ENCODE peak calls at places on chromosomes 7 and 10, in four cellular contexts. One of them, this sample, is unnamed.

GRCh38 chr7:145633513-145633912 is 483.1 kb upstream of the CNTNAP2 start:
- DNase-seq in HepG2: no peak
- DNase-seq in GM12878: no peak
- DNase-seq in K562: no peak
- DNase-seq in this sample: no peak

GRCh38 chr7:78448915-78449314 is 650.3 kb downstream of the PHTF2 start:
- DNase-seq in HepG2: no peak
- DNase-seq in GM12878: no peak
- DNase-seq in K562: no peak
- DNase-seq in this sample: no peak

GRCh38 chr7:76333388-76334101 is 25.2 kb downstream of the YWHAG start:
- DNase-seq in HepG2: no peak
- DNase-seq in GM12878: no peak
- DNase-seq in K562: no peak
- DNase-seq in this sample: no peak

GRCh38 chr7:23014681-23015080 is 751 bp upstream of the HYCC1 start:
- DNase-seq in HepG2: no peak
- DNase-seq in GM12878: no peak
- DNase-seq in K562: no peak
- DNase-seq in this sample: no peak

GRCh38 chr10:78199019-78199418 is 165.4 kb downstream of the RPS24 start:
- DNase-seq in HepG2: no peak
- DNase-seq in GM12878: no peak
- DNase-seq in K562: no peak
- DNase-seq in this sample: no peak

GRCh38 chr10:21920633-21921032 is 82.9 kb downstream of the DNAJC1 start:
- DNase-seq in HepG2: no peak
- DNase-seq in GM12878: no peak
- DNase-seq in K562: no peak
- DNase-seq in this sample: no peak

GRCh38 chr10:113520606-113521481 is 32.0 kb upstream of the HABP2 start:
- DNase-seq in HepG2: peak
- DNase-seq in GM12878: no peak
- DNase-seq in K562: peak
- DNase-seq in this sample: peak

GRCh38 chr10:21888959-21889358 is 114.6 kb downstream of the DNAJC1 start:
- DNase-seq in HepG2: no peak
- DNase-seq in GM12878: peak
- DNase-seq in K562: no peak
- DNase-seq in this sample: no peak

GRCh38 chr10:71250405-71250804 is 38.0 kb downstream of the UNC5B start:
- DNase-seq in HepG2: no peak
- DNase-seq in GM12878: no peak
- DNase-seq in K562: no peak
- DNase-seq in this sample: no peak

GRCh38 chr7:98116656-98117461 is 10.2 kb downstream of the LMTK2 start:
- DNase-seq in HepG2: peak
- DNase-seq in GM12878: no peak
- DNase-seq in K562: no peak
- DNase-seq in this sample: no peak

GRCh38 chr10:75722609-75723008 is 291.2 kb downstream of the LRMDA start:
- DNase-seq in HepG2: no peak
- DNase-seq in GM12878: no peak
- DNase-seq in K562: no peak
- DNase-seq in this sample: no peak

GRCh38 chr10:73899401-73899780 is 11.5 kb upstream of the PLAU start:
- DNase-seq in HepG2: no peak
- DNase-seq in GM12878: no peak
- DNase-seq in K562: no peak
- DNase-seq in this sample: no peak

GRCh38 chr10:43074409-43074808 is 2.5 kb upstream of the RET start:
- DNase-seq in HepG2: no peak
- DNase-seq in GM12878: no peak
- DNase-seq in K562: no peak
- DNase-seq in this sample: no peak

GRCh38 chr10:7538970-7539694 is 127.6 kb downstream of the ITIH5 start:
- DNase-seq in HepG2: no peak
- DNase-seq in GM12878: no peak
- DNase-seq in K562: no peak
- DNase-seq in this sample: no peak

GRCh38 chr7:40099837-40100236 is 34.6 kb downstream of the MPLKIP start:
- DNase-seq in HepG2: peak
- DNase-seq in GM12878: no peak
- DNase-seq in K562: no peak
- DNase-seq in this sample: no peak

GRCh38 chr10:45181483-45181882 is 133.9 kb downstream of the OR13A1 start:
- DNase-seq in HepG2: no peak
- DNase-seq in GM12878: no peak
- DNase-seq in K562: no peak
- DNase-seq in this sample: no peak

GRCh38 chr10:51468424-51468823 is 231.0 kb downstream of the CSTF2T start:
- DNase-seq in HepG2: no peak
- DNase-seq in GM12878: no peak
- DNase-seq in K562: no peak
- DNase-seq in this sample: no peak

GRCh38 chr10:29734640-29734979 is 99.8 kb upstream of the SVIL start:
- DNase-seq in HepG2: no peak
- DNase-seq in GM12878: no peak
- DNase-seq in K562: no peak
- DNase-seq in this sample: no peak

GRCh38 chr7:34837316-34837715 is 179.3 kb downstream of the NPSR1 start:
- DNase-seq in HepG2: no peak
- DNase-seq in GM12878: no peak
- DNase-seq in K562: no peak
- DNase-seq in this sample: no peak

GRCh38 chr10:11610151-11610854 is 1.1 kb downstream of the USP6NL start:
- DNase-seq in HepG2: no peak
- DNase-seq in GM12878: no peak
- DNase-seq in K562: no peak
- DNase-seq in this sample: no peak

GRCh38 chr7:157715071-157715937 is 378.5 kb downstream of the DNAJB6 start:
- DNase-seq in HepG2: no peak
- DNase-seq in GM12878: no peak
- DNase-seq in K562: peak
- DNase-seq in this sample: no peak

GRCh38 chr7:1503390-1503789 is 799 bp downstream of the INTS1 start:
- DNase-seq in HepG2: no peak
- DNase-seq in GM12878: no peak
- DNase-seq in K562: no peak
- DNase-seq in this sample: no peak

GRCh38 chr10:15419279-15419874 is 48.3 kb upstream of the FAM171A1 start:
- DNase-seq in HepG2: peak
- DNase-seq in GM12878: no peak
- DNase-seq in K562: no peak
- DNase-seq in this sample: peak

GRCh38 chr10:22580711-22581110 is 133.7 kb downstream of the PIP4K2A start:
- DNase-seq in HepG2: no peak
- DNase-seq in GM12878: no peak
- DNase-seq in K562: no peak
- DNase-seq in this sample: no peak

GRCh38 chr10:118045842-118046490 is 775 bp downstream of the RAB11FIP2 start:
- DNase-seq in HepG2: peak
- DNase-seq in GM12878: peak
- DNase-seq in K562: peak
- DNase-seq in this sample: peak

GRCh38 chr10:128922619-128923018 is 544.4 kb upstream of the MGMT start:
- DNase-seq in HepG2: no peak
- DNase-seq in GM12878: no peak
- DNase-seq in K562: no peak
- DNase-seq in this sample: no peak

GRCh38 chr7:128019330-128019729 is 11.9 kb downstream of the LRRC4 start:
- DNase-seq in HepG2: no peak
- DNase-seq in GM12878: no peak
- DNase-seq in K562: no peak
- DNase-seq in this sample: no peak

GRCh38 chr7:128021361-128021760 is 9.9 kb downstream of the LRRC4 start:
- DNase-seq in HepG2: no peak
- DNase-seq in GM12878: no peak
- DNase-seq in K562: no peak
- DNase-seq in this sample: peak

GRCh38 chr7:128020161-128020560 is 11.1 kb downstream of the LRRC4 start:
- DNase-seq in HepG2: peak
- DNase-seq in GM12878: no peak
- DNase-seq in K562: peak
- DNase-seq in this sample: no peak

GRCh38 chr7:128017460-128017859 is 13.8 kb downstream of the LRRC4 start:
- DNase-seq in HepG2: no peak
- DNase-seq in GM12878: no peak
- DNase-seq in K562: no peak
- DNase-seq in this sample: no peak

GRCh38 chr7:128017880-128018845 is 13.1 kb downstream of the LRRC4 start:
- DNase-seq in HepG2: no peak
- DNase-seq in GM12878: no peak
- DNase-seq in K562: no peak
- DNase-seq in this sample: no peak
- TF ChIP-seq ESRRA in HepG2: no peak
- TF ChIP-seq ESRRA in GM12878: no peak
- TF ChIP-seq ESRRA in K562: no peak
- TF ChIP-seq ESRRA in this sample: no peak

DNA sequence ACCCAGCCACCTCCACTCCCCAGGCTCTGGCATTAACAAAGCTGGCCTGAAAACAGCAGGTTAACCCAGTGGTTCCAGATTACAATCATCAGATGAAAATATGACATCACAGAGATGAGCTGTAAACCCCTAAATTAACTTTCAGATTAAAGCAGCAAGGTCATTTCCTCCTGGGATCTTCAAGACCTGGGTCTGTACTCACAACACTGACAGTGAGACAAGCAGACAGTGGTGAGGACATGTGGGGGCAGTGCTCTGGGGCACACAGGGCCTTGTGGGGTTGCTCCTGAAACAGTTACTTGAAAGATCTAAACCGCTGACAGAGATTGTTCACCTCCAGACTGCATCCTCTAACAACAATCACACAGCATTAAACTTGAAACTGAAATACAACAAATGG is 134.1 kb downstream of the ZNF438 start:
- DNase-seq in HepG2: no peak
- DNase-seq in GM12878: no peak
- DNase-seq in K562: no peak
- DNase-seq in this sample: no peak
- TF ChIP-seq CEBPB in HepG2: no peak
- TF ChIP-seq CEBPB in GM12878: no peak
- TF ChIP-seq CEBPB in K562: no peak
- TF ChIP-seq CEBPB in this sample: no peak

GRCh38 chr7:4929005-4929404 is 30.0 kb downstream of the MMD2 start:
- DNase-seq in HepG2: no peak
- DNase-seq in GM12878: no peak
- DNase-seq in K562: no peak
- DNase-seq in this sample: no peak
- TF ChIP-seq ESRRA in HepG2: no peak
- TF ChIP-seq ESRRA in GM12878: no peak
- TF ChIP-seq ESRRA in K562: no peak
- TF ChIP-seq ESRRA in this sample: no peak

DNA sequence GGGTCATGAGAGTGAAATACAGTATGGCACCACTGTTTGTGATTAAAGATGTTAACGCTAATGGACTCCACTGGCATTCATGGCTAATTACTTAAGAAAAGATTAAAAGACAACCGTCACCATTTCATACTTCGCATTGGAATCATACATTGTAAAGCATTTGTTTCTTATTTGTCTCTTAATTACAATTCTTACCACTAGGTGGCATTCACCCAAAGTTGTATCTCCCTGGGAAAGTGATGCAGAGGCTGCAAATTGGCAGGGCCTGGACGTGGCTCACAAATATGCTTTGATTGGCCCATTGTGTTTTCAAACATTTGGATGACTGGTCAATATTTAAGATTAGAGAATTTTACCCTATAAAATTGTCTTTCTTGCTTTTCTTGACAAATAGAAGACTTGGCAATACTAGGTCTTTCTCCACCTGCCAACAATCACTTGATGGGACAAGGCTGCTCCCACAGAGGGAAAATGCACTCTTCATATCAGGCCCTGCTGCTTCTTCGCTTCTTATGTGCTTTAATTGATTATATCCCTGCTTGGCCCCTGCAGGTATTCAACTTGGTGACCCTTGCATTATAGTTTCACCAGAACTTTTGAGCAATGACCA is 72.1 kb upstream of the STARD3NL start:
- DNase-seq in HepG2: peak
- DNase-seq in GM12878: no peak
- DNase-seq in K562: peak
- DNase-seq in this sample: peak
- TF ChIP-seq CEBPB in HepG2: no peak
- TF ChIP-seq CEBPB in GM12878: no peak
- TF ChIP-seq CEBPB in K562: no peak
- TF ChIP-seq CEBPB in this sample: no peak

GRCh38 chr7:26159243-26159642 is 7.2 kb downstream of the NFE2L3 start:
- DNase-seq in HepG2: peak
- DNase-seq in GM12878: no peak
- DNase-seq in K562: no peak
- DNase-seq in this sample: no peak
- TF ChIP-seq ESRRA in HepG2: no peak
- TF ChIP-seq ESRRA in GM12878: no peak
- TF ChIP-seq ESRRA in K562: no peak
- TF ChIP-seq ESRRA in this sample: no peak

GRCh38 chr10:47276071-47276470 is 23.9 kb upstream of the GDF10 start:
- DNase-seq in HepG2: no peak
- DNase-seq in GM12878: no peak
- DNase-seq in K562: no peak
- DNase-seq in this sample: no peak

GRCh38 chr10:47276576-47277351 is 23.2 kb upstream of the GDF10 start:
- DNase-seq in HepG2: no peak
- DNase-seq in GM12878: no peak
- DNase-seq in K562: no peak
- DNase-seq in this sample: no peak

GRCh38 chr10:47278152-47278473 is 21.9 kb upstream of the GDF10 start:
- DNase-seq in HepG2: no peak
- DNase-seq in GM12878: no peak
- DNase-seq in K562: no peak
- DNase-seq in this sample: no peak

GRCh38 chr10:47278720-47279119 is 21.3 kb upstream of the GDF10 start:
- DNase-seq in HepG2: no peak
- DNase-seq in GM12878: no peak
- DNase-seq in K562: no peak
- DNase-seq in this sample: no peak

DNA sequence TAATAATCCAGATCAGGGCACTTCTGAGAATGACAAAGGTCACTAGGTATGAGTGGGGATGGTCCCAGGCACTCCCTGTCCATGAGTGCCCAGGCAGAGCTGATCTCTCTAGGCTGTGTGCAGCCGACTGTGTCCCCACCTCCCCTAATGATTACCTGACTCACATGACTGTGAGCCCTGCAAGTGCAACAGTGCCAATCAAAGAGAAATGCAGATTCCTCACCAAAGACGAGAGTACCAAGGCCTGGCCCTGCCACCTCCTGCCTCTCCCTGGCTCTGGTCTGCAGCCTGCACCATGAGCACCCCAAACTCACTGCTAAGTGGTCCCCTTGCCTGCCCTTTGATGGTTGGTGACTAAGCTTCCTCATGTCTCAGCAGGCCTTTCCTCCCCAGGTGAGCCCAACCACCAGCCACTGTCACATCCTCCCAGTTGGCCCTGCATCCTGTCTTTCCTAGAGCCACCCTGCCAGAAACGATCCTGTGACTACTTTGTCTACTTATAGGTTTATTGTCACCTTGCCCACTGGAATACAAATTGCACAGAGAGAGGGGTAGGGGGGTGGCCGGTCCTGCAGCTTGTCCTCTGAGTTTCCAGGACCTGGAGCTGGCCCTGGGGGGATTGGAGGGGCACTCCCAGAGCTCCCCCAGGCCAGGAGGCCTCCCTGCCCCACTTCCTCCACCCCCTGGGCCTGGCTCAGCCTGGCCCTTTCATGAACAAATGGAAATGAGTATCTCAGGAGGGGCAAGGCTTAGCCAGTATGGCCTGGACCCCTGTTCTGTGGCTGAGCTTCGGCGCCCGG is 22.4 kb upstream of the GDF10 start:
- DNase-seq in HepG2: no peak
- DNase-seq in GM12878: no peak
- DNase-seq in K562: no peak
- DNase-seq in this sample: no peak
- TF ChIP-seq CEBPB in HepG2: no peak
- TF ChIP-seq CEBPB in GM12878: no peak
- TF ChIP-seq CEBPB in K562: no peak
- TF ChIP-seq CEBPB in this sample: no peak

This sample was measured in A549.